ENCODE peak calls at places on chromosomes 12 and 14, in seven cellular contexts. N is PC-9, G is psoas muscle, U is GM23338, I is right atrium auricular region, C is IMR-90, B is ovary. Q is an unnamed sample.

GRCh38 chr14:89422181-89422951 is 5.3 kb upstream of the FOXN3 start:
- DNase-seq in N (no peak), G (no peak), U (no peak), I (no peak), C (peak; percentile 33), B (no peak), Q (no peak)

GRCh38 chr14:30339311-30339901 is 219.6 kb upstream of the G2E3 start:
- DNase-seq in N (no peak), G (no peak), U (no peak), I (no peak), C (no peak), B (no peak), Q (no peak)

GRCh38 chr14:64696355-64696844 is 7.8 kb upstream of the PLEKHG3 start:
- DNase-seq in N (no peak), G (no peak), U (peak; percentile 50), I (no peak), C (no peak), B (no peak), Q (peak; percentile 67)

GRCh38 chr14:75147423-75148071 is 20.7 kb upstream of the NEK9 start:
- DNase-seq in N (no peak), G (peak; percentile 56), U (peak; percentile 81), I (peak; percentile 95), C (peak; percentile 72), B (peak; percentile 62), Q (peak; percentile 76)

GRCh38 chr12:100608776-100609175 is 35.3 kb downstream of the GAS2L3 start:
- DNase-seq in N (no peak), G (no peak), U (no peak), I (no peak), C (no peak), B (no peak), Q (no peak)

GRCh38 chr12:113097716-113098427 is 37.7 kb downstream of the RASAL1 start:
- DNase-seq in N (no peak), G (no peak), U (peak; percentile 62), I (peak; percentile 83), C (no peak), B (no peak), Q (peak; percentile 92)

GRCh38 chr14:99266181-99267178 is 5.5 kb downstream of the BCL11B start:
- DNase-seq in N (no peak), G (peak; percentile 65), U (peak; percentile 88), I (peak; percentile 73), C (peak; percentile 53), B (peak; percentile 70), Q (peak; percentile 81)

GRCh38 chr12:71607494-71608330 is 55.9 kb downstream of the ZFC3H1 start:
- DNase-seq in N (no peak), G (no peak), U (no peak), I (no peak), C (no peak), B (no peak), Q (no peak)

GRCh38 chr14:75229923-75230792 is 48.5 kb upstream of the FOS start:
- DNase-seq in N (peak; percentile 97), G (no peak), U (peak; percentile 70), I (no peak), C (peak; percentile 34), B (no peak), Q (no peak)

GRCh38 chr14:93456356-93456755 is 25.6 kb downstream of the UNC79 start:
- DNase-seq in N (no peak), G (no peak), U (no peak), I (no peak), C (no peak), B (no peak), Q (no peak)

GRCh38 chr12:97272471-97272870 is 190.1 kb upstream of the RMST start:
- DNase-seq in N (no peak), G (no peak), U (no peak), I (no peak), C (no peak), B (no peak), Q (no peak)

GRCh38 chr12:54413284-54414190 is 5.5 kb downstream of the ITGA5 start:
- DNase-seq in N (no peak), G (peak; percentile 52), U (no peak), I (no peak), C (no peak), B (no peak), Q (no peak)

GRCh38 chr14:53356361-53357150 is 203.4 kb upstream of the DDHD1 start:
- DNase-seq in N (no peak), G (no peak), U (no peak), I (no peak), C (peak; percentile 44), B (no peak), Q (peak; percentile 25)

GRCh38 chr12:122757568-122757967 is 4.9 kb downstream of the DENR start:
- DNase-seq in N (no peak), G (no peak), U (no peak), I (no peak), C (no peak), B (no peak), Q (no peak)

GRCh38 chr12:29176951-29177350 is 27.9 kb downstream of the FAR2 start:
- DNase-seq in N (no peak), G (no peak), U (no peak), I (no peak), C (peak; percentile 50), B (no peak), Q (no peak)

GRCh38 chr14:96051642-96052540 is 12.7 kb downstream of the C14orf132 start:
- DNase-seq in N (no peak), G (no peak), U (peak; percentile 88), I (no peak), C (peak; percentile 8), B (no peak), Q (peak; percentile 76)

GRCh38 chr12:79098530-79098929 is 234.0 kb downstream of the SYT1 start:
- DNase-seq in N (no peak), G (no peak), U (no peak), I (no peak), C (no peak), B (no peak), Q (no peak)

GRCh38 chr12:132608231-132609171 is 1.9 kb downstream of the LRCOL1 start:
- DNase-seq in N (no peak), G (no peak), U (no peak), I (no peak), C (no peak), B (no peak), Q (no peak)

GRCh38 chr14:36520601-36521525 is 831 bp upstream of the NKX2-1 start:
- DNase-seq in N (no peak), G (no peak), U (peak; percentile 82), I (no peak), C (peak; percentile 2), B (no peak), Q (peak; percentile 93)

GRCh38 chr12:10339441-10339840 is 31.8 kb downstream of the KLRD1 start:
- DNase-seq in N (peak; percentile 53), G (no peak), U (no peak), I (no peak), C (no peak), B (no peak), Q (no peak)

GRCh38 chr14:80491131-80491530 is 279.8 kb upstream of the DIO2 start:
- DNase-seq in N (no peak), G (peak; percentile 49), U (peak; percentile 47), I (no peak), C (peak; percentile 65), B (no peak), Q (peak; percentile 4)

GRCh38 chr12:2642176-2642892 is 152.4 kb upstream of the FKBP4 start:
- DNase-seq in N (no peak), G (no peak), U (no peak), I (no peak), C (no peak), B (no peak), Q (no peak)

GRCh38 chr12:88805286-88805685 is 225.0 kb upstream of the KITLG start:
- DNase-seq in N (no peak), G (no peak), U (no peak), I (no peak), C (peak; percentile 9), B (no peak), Q (no peak)

GRCh38 chr14:37824936-37825698 is 229.7 kb downstream of the TTC6 start:
- DNase-seq in N (no peak), G (no peak), U (no peak), I (no peak), C (no peak), B (no peak), Q (no peak)

GRCh38 chr12:6914246-6914947 is at the start of gene ENO2:
- DNase-seq in N (no peak), G (peak; percentile 83), U (peak; percentile 79), I (peak; percentile 84), C (peak; percentile 63), B (peak; percentile 77), Q (peak; percentile 85)

GRCh38 chr12:56071648-56072047 is 8.3 kb upstream of the ERBB3 start:
- DNase-seq in N (peak; percentile 58), G (no peak), U (no peak), I (no peak), C (peak; percentile 51), B (no peak), Q (no peak)

GRCh38 chr14:45716506-45716905 is 463.5 kb upstream of the MIS18BP1 start:
- DNase-seq in N (no peak), G (no peak), U (peak; percentile 72), I (no peak), C (no peak), B (no peak), Q (peak; percentile 32)

GRCh38 chr12:129213551-129213950 is 360.3 kb downstream of the GLT1D1 start:
- DNase-seq in N (no peak), G (no peak), U (no peak), I (no peak), C (no peak), B (no peak), Q (no peak)

GRCh38 chr12:56256326-56256960 is 1.7 kb downstream of the ANKRD52 start:
- DNase-seq in N (no peak), G (peak; percentile 74), U (peak; percentile 40), I (no peak), C (peak; percentile 46), B (no peak), Q (peak; percentile 87)

GRCh38 chr12:1553987-1554982 is 40.1 kb downstream of the FBXL14 start:
- DNase-seq in N (peak; percentile 16), G (no peak), U (no peak), I (no peak), C (no peak), B (no peak), Q (no peak)
- H3K4me3 ChIP-seq in N (no peak overlapping the region), G (no peak overlapping the region), U (no peak overlapping the region), I (no peak overlapping the region), C (no peak overlapping the region), B (no peak overlapping the region), Q (no peak overlapping the region)

GRCh38 chr12:109029411-109029810 is 8.5 kb upstream of the SVOP start:
- DNase-seq in N (no peak), G (no peak), U (no peak), I (no peak), C (no peak), B (no peak), Q (no peak)
- H3K27me3 ChIP-seq in N (peaks cover 29% of the 10 kb centered on the region), G (no peaks in the 10 kb centered on the region), U (no peaks in the 10 kb centered on the region), I (no peaks in the 10 kb centered on the region), C (peaks cover 2% of the 10 kb centered on the region), B (no peaks in the 10 kb centered on the region), Q (no peaks in the 10 kb centered on the region)

GRCh38 chr14:68919129-68919927 is 59.8 kb downstream of the ACTN1 start:
- DNase-seq in N (no peak), G (no peak), U (no peak), I (no peak), C (no peak), B (no peak), Q (no peak)
- H3K36me3 ChIP-seq in N (peaks cover 43% of the 10 kb centered on the region), G (no peaks in the 10 kb centered on the region), U (peaks cover 14% of the 10 kb centered on the region), I (peaks cover 73% of the 10 kb centered on the region), C (peaks cover 84% of the 10 kb centered on the region), B (no peaks in the 10 kb centered on the region), Q (peaks cover 16% of the 10 kb centered on the region)

DNA sequence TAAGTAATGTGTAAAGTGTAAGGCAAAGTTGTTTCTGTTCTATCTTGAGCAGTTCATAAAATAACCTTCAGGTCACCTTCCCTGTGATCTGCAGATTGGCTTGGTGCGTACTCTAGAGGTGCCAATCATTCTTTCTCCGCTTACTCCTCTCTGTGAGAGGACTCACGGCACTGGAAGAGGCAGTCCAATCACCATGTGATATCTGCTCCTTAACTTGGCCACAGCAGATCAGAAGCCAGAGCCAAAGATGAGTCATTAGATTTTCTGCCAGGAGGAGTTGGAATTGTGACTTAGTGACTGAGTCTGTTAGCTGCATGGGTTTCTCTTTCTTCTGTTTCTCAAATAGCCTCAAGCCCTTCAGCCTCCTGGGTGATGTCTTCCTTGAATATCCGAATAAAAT is 165.5 kb downstream of the SLC41A2 start:
- DNase-seq in N (peak; percentile 50), G (no peak), U (no peak), I (peak; percentile 62), C (peak; percentile 86), B (no peak), Q (no peak)
- H3K4me3 ChIP-seq in N (no peak overlapping the region), G (no peak overlapping the region), U (no peak overlapping the region), I (no peak overlapping the region), C (no peak overlapping the region), B (no peak overlapping the region), Q (no peak overlapping the region)

Q was measured in H7.